ENCODE peak calls at places on chromosomes 11 and 22, in ten cellular contexts. T, C, A, H, P, I, Y, F, G and E are unnamed samples.
A peak's percentile ranks its signal among the peaks of the same experiment; 100 is the strongest.

GRCh38 chr11:2558861-2559526 is 114.2 kb downstream of the KCNQ1 start:
- DNase-seq in T (no peak), C (no peak), A (peak; percentile 46), H (no peak), P (no peak), I (no peak), Y (no peak), F (no peak), G (no peak), E (no peak)

GRCh38 chr11:105609832-105610781 is at the start of gene GRIA4:
- DNase-seq in T (peak; percentile 8), C (peak; percentile 72), A (peak; percentile 20), H (no peak), P (peak; percentile 64), I (peak; percentile 84), Y (no peak), F (peak; percentile 69), G (no peak), E (peak; percentile 3)

GRCh38 chr22:50259302-50259701 is 2.2 kb downstream of the MAPK12 start:
- DNase-seq in T (no peak), C (no peak), A (no peak), H (no peak), P (no peak), I (no peak), Y (no peak), F (no peak), G (no peak), E (no peak)

GRCh38 chr11:57792060-57792541 is 30.5 kb downstream of the CTNND1 start:
- DNase-seq in T (peak; percentile 28), C (no peak), A (no peak), H (peak; percentile 65), P (no peak), I (peak; percentile 91), Y (peak; percentile 93), F (peak; percentile 76), G (no peak), E (no peak)

GRCh38 chr11:39365809-39366436 is 2093.5 kb downstream of the LRRC4C start:
- DNase-seq in T (peak; percentile 9), C (peak; percentile 62), A (peak; percentile 5), H (no peak), P (peak; percentile 5), I (no peak), Y (no peak), F (peak; percentile 10), G (no peak), E (no peak)

GRCh38 chr11:83554896-83555295 is 268.7 kb upstream of the CCDC90B start:
- DNase-seq in T (no peak), C (no peak), A (no peak), H (no peak), P (no peak), I (no peak), Y (no peak), F (no peak), G (no peak), E (no peak)

GRCh38 chr11:1879342-1879940 is 12.3 kb downstream of the PRR33 start:
- DNase-seq in T (no peak), C (no peak), A (no peak), H (no peak), P (no peak), I (peak; percentile 85), Y (no peak), F (no peak), G (no peak), E (no peak)

GRCh38 chr11:1523779-1524178 is 37.2 kb upstream of the MOB2 start:
- DNase-seq in T (no peak), C (no peak), A (peak; percentile 18), H (no peak), P (no peak), I (no peak), Y (no peak), F (no peak), G (no peak), E (no peak)

GRCh38 chr11:60859616-60860250 is 4.0 kb upstream of the PTGDR2 start:
- DNase-seq in T (no peak), C (no peak), A (no peak), H (no peak), P (no peak), I (no peak), Y (no peak), F (no peak), G (no peak), E (no peak)

GRCh38 chr11:121451982-121452608 is at the start of gene SORL1:
- DNase-seq in T (no peak), C (peak; percentile 49), A (peak; percentile 26), H (peak; percentile 65), P (peak; percentile 78), I (peak; percentile 91), Y (peak; percentile 69), F (peak; percentile 41), G (peak; percentile 86), E (no peak)

GRCh38 chr11:12587333-12587997 is 86.8 kb upstream of the TEAD1 start:
- DNase-seq in T (no peak), C (peak; percentile 75), A (peak; percentile 4), H (no peak), P (no peak), I (no peak), Y (no peak), F (peak; percentile 78), G (no peak), E (no peak)

GRCh38 chr11:58927393-58928081 is 11.8 kb upstream of the GLYATL1 start:
- DNase-seq in T (no peak), C (peak; percentile 36), A (no peak), H (no peak), P (peak; percentile 85), I (no peak), Y (peak; percentile 51), F (peak; percentile 52), G (peak; percentile 13), E (peak; percentile 9)

GRCh38 chr11:122600290-122600689 is 55.2 kb upstream of the UBASH3B start:
- DNase-seq in T (no peak), C (no peak), A (no peak), H (no peak), P (no peak), I (no peak), Y (no peak), F (no peak), G (no peak), E (no peak)

GRCh38 chr22:42863349-42863911 is 6.4 kb upstream of the ARFGAP3 start:
- DNase-seq in T (peak; percentile 35), C (peak; percentile 80), A (peak; percentile 55), H (no peak), P (no peak), I (no peak), Y (no peak), F (peak; percentile 92), G (no peak), E (peak; percentile 43)

GRCh38 chr22:28570697-28571373 is 108.8 kb downstream of the TTC28 start:
- DNase-seq in T (no peak), C (no peak), A (no peak), H (no peak), P (no peak), I (no peak), Y (no peak), F (peak; percentile 14), G (no peak), E (no peak)

GRCh38 chr22:44002324-44002723 is 21.8 kb upstream of the PARVB start:
- DNase-seq in T (no peak), C (no peak), A (no peak), H (no peak), P (no peak), I (no peak), Y (no peak), F (no peak), G (no peak), E (no peak)

GRCh38 chr11:78576549-78577097 is 2.0 kb upstream of the NARS2 start:
- DNase-seq in T (no peak), C (no peak), A (no peak), H (no peak), P (no peak), I (no peak), Y (no peak), F (no peak), G (no peak), E (no peak)

GRCh38 chr11:64571050-64571409 is 20.0 kb upstream of the SLC22A12 start:
- DNase-seq in T (no peak), C (no peak), A (no peak), H (no peak), P (no peak), I (no peak), Y (no peak), F (no peak), G (no peak), E (no peak)

GRCh38 chr11:27894552-27894951 is 194.3 kb upstream of the BDNF start:
- DNase-seq in T (no peak), C (no peak), A (no peak), H (no peak), P (no peak), I (no peak), Y (no peak), F (no peak), G (no peak), E (no peak)

GRCh38 chr11:60978546-60979380 is 7.3 kb downstream of the CD6 start:
- DNase-seq in T (no peak), C (no peak), A (peak; percentile 86), H (no peak), P (no peak), I (no peak), Y (peak; percentile 56), F (no peak), G (no peak), E (no peak)

GRCh38 chr11:69317401-69318092 is 23.6 kb downstream of the MYEOV start:
- DNase-seq in T (peak; percentile 67), C (peak; percentile 50), A (no peak), H (no peak), P (no peak), I (no peak), Y (no peak), F (peak; percentile 48), G (no peak), E (no peak)

GRCh38 chr22:50576806-50577696 is 1.2 kb downstream of the CPT1B start:
- DNase-seq in T (no peak), C (no peak), A (no peak), H (no peak), P (no peak), I (no peak), Y (no peak), F (no peak), G (no peak), E (no peak)

GRCh38 chr11:58654079-58654907 is 31.8 kb downstream of the CNTF start:
- DNase-seq in T (peak; percentile 63), C (peak; percentile 79), A (peak; percentile 84), H (peak; percentile 63), P (peak; percentile 63), I (peak; percentile 92), Y (peak; percentile 68), F (peak; percentile 74), G (peak; percentile 78), E (peak; percentile 65)

GRCh38 chr11:129141748-129142475 is 50.2 kb downstream of the ARHGAP32 start:
- DNase-seq in T (no peak), C (no peak), A (peak; percentile 20), H (no peak), P (no peak), I (no peak), Y (no peak), F (no peak), G (no peak), E (no peak)

GRCh38 chr11:820655-821512 is 2.2 kb downstream of the PNPLA2 start:
- DNase-seq in T (no peak), C (peak; percentile 65), A (peak; percentile 97), H (no peak), P (no peak), I (peak; percentile 95), Y (no peak), F (no peak), G (no peak), E (no peak)

GRCh38 chr11:9016916-9017642 is 13.3 kb upstream of the NRIP3 start:
- DNase-seq in T (no peak), C (no peak), A (no peak), H (no peak), P (no peak), I (no peak), Y (no peak), F (peak; percentile 56), G (no peak), E (no peak)

GRCh38 chr22:24420072-24420976 is 7.1 kb upstream of the ADORA2A start:
- DNase-seq in T (no peak), C (no peak), A (no peak), H (no peak), P (peak; percentile 50), I (peak; percentile 86), Y (no peak), F (no peak), G (no peak), E (no peak)